ENCODE peak calls at places on chromosomes 4 and X, in nine cellular contexts. One of them, this sample, is unnamed.

GRCh38 chr4:10100734-10101216 is 15.8 kb downstream of the WDR1 start:
- DNase-seq in breast epithelium: no peak
- DNase-seq in heart left ventricle: no peak
- DNase-seq in Peyer's patch: no peak
- DNase-seq in spleen: peak
- DNase-seq in IMR-90: no peak
- DNase-seq in HCT116: no peak
- DNase-seq in A549: no peak
- DNase-seq in sigmoid colon: peak
- DNase-seq in this sample: no peak

GRCh38 chr4:75630174-75630931 is at the start of gene CDKL2:
- DNase-seq in A549: peak
- DNase-seq in HCT116: peak
- DNase-seq in IMR-90: no peak
- DNase-seq in heart left ventricle: peak
- DNase-seq in sigmoid colon: peak
- DNase-seq in spleen: peak
- DNase-seq in breast epithelium: peak
- DNase-seq in Peyer's patch: peak
- DNase-seq in this sample: peak

GRCh38 chr4:5800496-5800895 is 89.5 kb downstream of the EVC start:
- DNase-seq in HCT116: no peak
- DNase-seq in IMR-90: no peak
- DNase-seq in sigmoid colon: peak
- DNase-seq in Peyer's patch: peak
- DNase-seq in heart left ventricle: no peak
- DNase-seq in A549: no peak
- DNase-seq in spleen: peak
- DNase-seq in breast epithelium: no peak
- DNase-seq in this sample: peak

GRCh38 chr4:128831526-128832252 is 22.2 kb downstream of the JADE1 start:
- DNase-seq in heart left ventricle: no peak
- DNase-seq in A549: peak
- DNase-seq in IMR-90: peak
- DNase-seq in breast epithelium: no peak
- DNase-seq in spleen: no peak
- DNase-seq in HCT116: no peak
- DNase-seq in Peyer's patch: no peak
- DNase-seq in sigmoid colon: no peak
- DNase-seq in this sample: no peak

GRCh38 chrX:22730542-22730941 is 269.2 kb upstream of the DDX53 start:
- DNase-seq in A549: peak
- DNase-seq in heart left ventricle: no peak
- DNase-seq in Peyer's patch: no peak
- DNase-seq in HCT116: no peak
- DNase-seq in sigmoid colon: no peak
- DNase-seq in spleen: no peak
- DNase-seq in IMR-90: no peak
- DNase-seq in breast epithelium: no peak
- DNase-seq in this sample: no peak

GRCh38 chrX:43504394-43504793 is 151.7 kb upstream of the MAOA start:
- DNase-seq in IMR-90: no peak
- DNase-seq in A549: no peak
- DNase-seq in heart left ventricle: no peak
- DNase-seq in HCT116: no peak
- DNase-seq in spleen: no peak
- DNase-seq in Peyer's patch: no peak
- DNase-seq in breast epithelium: no peak
- DNase-seq in sigmoid colon: no peak
- DNase-seq in this sample: no peak

GRCh38 chrX:63506320-63506719 is 155.2 kb upstream of the SPIN4 start:
- DNase-seq in heart left ventricle: no peak
- DNase-seq in IMR-90: peak
- DNase-seq in A549: peak
- DNase-seq in breast epithelium: no peak
- DNase-seq in Peyer's patch: no peak
- DNase-seq in spleen: no peak
- DNase-seq in sigmoid colon: no peak
- DNase-seq in HCT116: peak
- DNase-seq in this sample: no peak

GRCh38 chrX:47662144-47662657 is 3.2 kb upstream of the UXT start:
- DNase-seq in A549: peak
- DNase-seq in heart left ventricle: no peak
- DNase-seq in breast epithelium: no peak
- DNase-seq in spleen: no peak
- DNase-seq in sigmoid colon: no peak
- DNase-seq in Peyer's patch: no peak
- DNase-seq in IMR-90: peak
- DNase-seq in HCT116: no peak
- DNase-seq in this sample: no peak

GRCh38 chrX:17028381-17028780 is 81.9 kb downstream of the REPS2 start:
- DNase-seq in HCT116: no peak
- DNase-seq in breast epithelium: no peak
- DNase-seq in spleen: no peak
- DNase-seq in Peyer's patch: no peak
- DNase-seq in sigmoid colon: no peak
- DNase-seq in heart left ventricle: no peak
- DNase-seq in IMR-90: no peak
- DNase-seq in A549: no peak
- DNase-seq in this sample: no peak

GRCh38 chr4:173181769-173182374 is 13.3 kb downstream of the GALNT7 start:
- DNase-seq in IMR-90: peak
- DNase-seq in breast epithelium: no peak
- DNase-seq in HCT116: peak
- DNase-seq in sigmoid colon: no peak
- DNase-seq in A549: peak
- DNase-seq in heart left ventricle: no peak
- DNase-seq in spleen: no peak
- DNase-seq in Peyer's patch: no peak
- DNase-seq in this sample: no peak

GRCh38 chr4:7515390-7515902 is 80.7 kb upstream of the PSAPL1 start:
- DNase-seq in breast epithelium: no peak
- DNase-seq in HCT116: no peak
- DNase-seq in sigmoid colon: no peak
- DNase-seq in spleen: peak
- DNase-seq in heart left ventricle: no peak
- DNase-seq in A549: no peak
- DNase-seq in IMR-90: no peak
- DNase-seq in Peyer's patch: no peak
- DNase-seq in this sample: no peak

GRCh38 chr4:100187781-100188180 is 2.5 kb downstream of the DDIT4L start:
- DNase-seq in Peyer's patch: no peak
- DNase-seq in spleen: no peak
- DNase-seq in IMR-90: no peak
- DNase-seq in breast epithelium: no peak
- DNase-seq in sigmoid colon: no peak
- DNase-seq in A549: no peak
- DNase-seq in HCT116: no peak
- DNase-seq in heart left ventricle: no peak
- DNase-seq in this sample: no peak

GRCh38 chr4:100184787-100185186 is 5.5 kb downstream of the DDIT4L start:
- DNase-seq in heart left ventricle: no peak
- DNase-seq in breast epithelium: no peak
- DNase-seq in sigmoid colon: no peak
- DNase-seq in HCT116: no peak
- DNase-seq in A549: no peak
- DNase-seq in IMR-90: no peak
- DNase-seq in Peyer's patch: no peak
- DNase-seq in spleen: no peak
- DNase-seq in this sample: no peak

GRCh38 chr4:100190643-100191600 is 654 bp upstream of the DDIT4L start:
- DNase-seq in spleen: no peak
- DNase-seq in heart left ventricle: no peak
- DNase-seq in sigmoid colon: no peak
- DNase-seq in Peyer's patch: no peak
- DNase-seq in breast epithelium: no peak
- DNase-seq in IMR-90: peak
- DNase-seq in A549: peak
- DNase-seq in HCT116: no peak
- DNase-seq in this sample: no peak

GRCh38 chr4:100189820-100190642 is at the start of gene DDIT4L:
- DNase-seq in breast epithelium: peak
- DNase-seq in spleen: peak
- DNase-seq in sigmoid colon: peak
- DNase-seq in A549: peak
- DNase-seq in HCT116: peak
- DNase-seq in Peyer's patch: peak
- DNase-seq in IMR-90: peak
- DNase-seq in heart left ventricle: peak
- DNase-seq in this sample: peak

DNA sequence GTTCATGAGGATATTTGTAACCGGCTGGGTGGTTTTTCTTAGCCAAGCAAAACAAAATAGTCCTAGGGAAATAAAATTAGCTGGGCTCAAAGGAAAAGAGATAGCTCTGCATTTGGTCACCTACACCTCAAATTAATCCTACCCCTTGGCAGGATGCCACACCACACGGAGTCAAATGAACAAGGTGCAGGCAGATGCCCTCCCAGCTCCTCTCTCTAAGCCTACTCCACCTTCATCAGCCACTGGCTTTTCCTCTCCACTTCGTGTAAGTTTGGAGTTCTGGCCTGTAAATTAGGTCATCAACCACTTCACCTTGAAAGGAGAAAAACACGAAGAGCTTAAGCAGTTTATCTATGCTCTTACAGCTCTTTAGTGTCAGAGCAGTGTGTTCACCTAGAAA is 1.4 kb downstream of the DDIT4L start:
- DNase-seq in Peyer's patch: no peak
- DNase-seq in HCT116: no peak
- DNase-seq in sigmoid colon: no peak
- DNase-seq in IMR-90: no peak
- DNase-seq in spleen: no peak
- DNase-seq in heart left ventricle: no peak
- DNase-seq in A549: no peak
- DNase-seq in breast epithelium: no peak
- DNase-seq in this sample: no peak
- TF ChIP-seq POLR2A in Peyer's patch: no peak
- TF ChIP-seq POLR2A in HCT116: no peak
- TF ChIP-seq POLR2A in sigmoid colon: no peak
- TF ChIP-seq POLR2A in IMR-90: no peak
- TF ChIP-seq POLR2A in spleen: no peak
- TF ChIP-seq POLR2A in heart left ventricle: no peak
- TF ChIP-seq POLR2A in A549: no peak
- TF ChIP-seq POLR2A in breast epithelium: no peak
- TF ChIP-seq POLR2A in this sample: no peak

GRCh38 chrX:119654112-119654531 is 38.8 kb downstream of the SEPTIN6 start:
- DNase-seq in IMR-90: peak
- DNase-seq in Peyer's patch: no peak
- DNase-seq in spleen: no peak
- DNase-seq in A549: no peak
- DNase-seq in HCT116: no peak
- DNase-seq in sigmoid colon: peak
- DNase-seq in heart left ventricle: peak
- DNase-seq in breast epithelium: no peak
- DNase-seq in this sample: no peak
- TF ChIP-seq CTCF in IMR-90: peak
- TF ChIP-seq CTCF in Peyer's patch: no peak
- TF ChIP-seq CTCF in spleen: no peak
- TF ChIP-seq CTCF in A549: no peak
- TF ChIP-seq CTCF in HCT116: no peak
- TF ChIP-seq CTCF in sigmoid colon: peak
- TF ChIP-seq CTCF in heart left ventricle: peak
- TF ChIP-seq CTCF in breast epithelium: no peak
- TF ChIP-seq CTCF in this sample: no peak

GRCh38 chr4:146640021-146640425 is 1.3 kb downstream of the POU4F2 start:
- DNase-seq in IMR-90: no peak
- DNase-seq in breast epithelium: no peak
- DNase-seq in Peyer's patch: no peak
- DNase-seq in sigmoid colon: no peak
- DNase-seq in spleen: no peak
- DNase-seq in heart left ventricle: no peak
- DNase-seq in HCT116: no peak
- DNase-seq in A549: no peak
- DNase-seq in this sample: no peak

GRCh38 chr4:146640459-146641061 is 1.9 kb downstream of the POU4F2 start:
- DNase-seq in breast epithelium: no peak
- DNase-seq in IMR-90: no peak
- DNase-seq in spleen: no peak
- DNase-seq in sigmoid colon: no peak
- DNase-seq in A549: no peak
- DNase-seq in Peyer's patch: no peak
- DNase-seq in heart left ventricle: no peak
- DNase-seq in HCT116: no peak
- DNase-seq in this sample: no peak

GRCh38 chr4:146639414-146639814 is 721 bp downstream of the POU4F2 start:
- DNase-seq in spleen: no peak
- DNase-seq in heart left ventricle: no peak
- DNase-seq in Peyer's patch: no peak
- DNase-seq in IMR-90: no peak
- DNase-seq in HCT116: no peak
- DNase-seq in A549: no peak
- DNase-seq in breast epithelium: no peak
- DNase-seq in sigmoid colon: no peak
- DNase-seq in this sample: no peak

GRCh38 chr4:146638801-146639351 is at the start of gene POU4F2:
- DNase-seq in spleen: no peak
- DNase-seq in IMR-90: no peak
- DNase-seq in Peyer's patch: no peak
- DNase-seq in A549: no peak
- DNase-seq in HCT116: no peak
- DNase-seq in heart left ventricle: no peak
- DNase-seq in sigmoid colon: no peak
- DNase-seq in breast epithelium: no peak
- DNase-seq in this sample: no peak

GRCh38 chr4:146637853-146638800 is 566 bp upstream of the POU4F2 start:
- DNase-seq in HCT116: no peak
- DNase-seq in sigmoid colon: no peak
- DNase-seq in A549: no peak
- DNase-seq in IMR-90: no peak
- DNase-seq in spleen: no peak
- DNase-seq in heart left ventricle: peak
- DNase-seq in breast epithelium: no peak
- DNase-seq in Peyer's patch: no peak
- DNase-seq in this sample: no peak
- H3K4me3 ChIP-seq in HCT116: no peak
- H3K4me3 ChIP-seq in sigmoid colon: no peak
- H3K4me3 ChIP-seq in A549: no peak
- H3K4me3 ChIP-seq in IMR-90: no peak
- H3K4me3 ChIP-seq in spleen: peak
- H3K4me3 ChIP-seq in heart left ventricle: no peak
- H3K4me3 ChIP-seq in breast epithelium: no peak
- H3K4me3 ChIP-seq in Peyer's patch: no peak
- H3K4me3 ChIP-seq in this sample: no peak

GRCh38 chrX:71067727-71068051 is 445 bp downstream of the SNX12 start:
- DNase-seq in Peyer's patch: no peak
- DNase-seq in A549: no peak
- DNase-seq in breast epithelium: no peak
- DNase-seq in IMR-90: no peak
- DNase-seq in heart left ventricle: no peak
- DNase-seq in sigmoid colon: no peak
- DNase-seq in HCT116: no peak
- DNase-seq in spleen: no peak
- DNase-seq in this sample: peak
- TF ChIP-seq POLR2A in Peyer's patch: no peak
- TF ChIP-seq POLR2A in A549: no peak
- TF ChIP-seq POLR2A in breast epithelium: no peak
- TF ChIP-seq POLR2A in IMR-90: no peak
- TF ChIP-seq POLR2A in heart left ventricle: no peak
- TF ChIP-seq POLR2A in sigmoid colon: no peak
- TF ChIP-seq POLR2A in HCT116: no peak
- TF ChIP-seq POLR2A in spleen: no peak
- TF ChIP-seq POLR2A in this sample: no peak

This sample was measured in lower leg skin.